ENCODE peak calls at places on chromosomes 3 and 15, in five cellular contexts. V, T, N, W and U are unnamed samples.

GRCh38 chr3:68089572-68089991 is 435.2 kb upstream of the SUCLG2 start:
- DNase-seq in V (no peak), N (no peak), T (no peak), W (no peak), U (no peak)

GRCh38 chr15:63842626-63843025 is 8.9 kb upstream of the HERC1 start:
- DNase-seq in V (no peak), T (no peak), N (no peak), W (no peak), U (no peak)

GRCh38 chr15:41567870-41568269 is 8.9 kb downstream of the TYRO3 start:
- DNase-seq in N (no peak), V (no peak), W (no peak), T (no peak), U (no peak)

GRCh38 chr3:128502-128901 is 68.1 kb upstream of the CHL1 start:
- DNase-seq in W (no peak), N (no peak), T (no peak), V (no peak), U (no peak)

GRCh38 chr15:94930441-94930840 is 699.1 kb downstream of the MCTP2 start:
- DNase-seq in V (no peak), N (no peak), W (no peak), T (no peak), U (peak)

GRCh38 chr3:187823802-187824201 is 78.5 kb upstream of the BCL6 start:
- DNase-seq in V (no peak), N (no peak), W (no peak), T (no peak), U (no peak)

GRCh38 chr3:172153335-172153861 is 114.0 kb downstream of the FNDC3B start:
- DNase-seq in T (no peak), W (peak), N (peak), V (peak), U (peak)

GRCh38 chr15:40282870-40283614 is at the start of gene ANKRD63:
- DNase-seq in T (no peak), W (no peak), N (peak), V (no peak), U (no peak)

GRCh38 chr3:149234671-149235245 is 13.1 kb upstream of the CP start:
- DNase-seq in W (no peak), N (no peak), V (no peak), T (no peak), U (no peak)

GRCh38 chr3:46110701-46111493 is 83.6 kb upstream of the XCR1 start:
- DNase-seq in T (no peak), N (peak), V (no peak), W (peak), U (peak)

GRCh38 chr3:71536376-71536965 is 47.1 kb downstream of the FOXP1 start:
- DNase-seq in V (no peak), N (no peak), W (no peak), T (no peak), U (peak)

GRCh38 chr15:57443486-57443885 is 67.2 kb downstream of the CGNL1 start:
- DNase-seq in T (no peak), N (no peak), W (no peak), V (no peak), U (no peak)

GRCh38 chr3:8996681-8997121 is 33.4 kb upstream of the RAD18 start:
- DNase-seq in W (peak), V (peak), N (no peak), T (no peak), U (no peak)

GRCh38 chr15:99174989-99175388 is 70.1 kb downstream of the SYNM start:
- DNase-seq in T (no peak), V (no peak), N (no peak), W (no peak), U (no peak)

GRCh38 chr15:41961803-41962202 is 10.6 kb downstream of the EHD4 start:
- DNase-seq in W (no peak), V (no peak), T (no peak), N (no peak), U (peak)

GRCh38 chr3:169308654-169309325 is 354.7 kb downstream of the MECOM start:
- DNase-seq in W (no peak), N (no peak), V (no peak), T (no peak), U (peak)

GRCh38 chr3:195100903-195101591 is 169.9 kb downstream of the XXYLT1 start:
- DNase-seq in T (peak), W (peak), V (no peak), N (peak), U (no peak)

GRCh38 chr3:165462616-165463334 is 266.6 kb upstream of the SLITRK3 start:
- DNase-seq in V (no peak), W (no peak), T (no peak), N (no peak), U (no peak)

GRCh38 chr15:38070778-38071177 is 136.3 kb downstream of the TMCO5A start:
- DNase-seq in T (no peak), N (no peak), W (no peak), V (no peak), U (no peak)

GRCh38 chr3:195093731-195094130 is 177.2 kb downstream of the XXYLT1 start:
- DNase-seq in T (no peak), W (peak), N (peak), V (no peak), U (no peak)

GRCh38 chr15:64013179-64014043 is 32.9 kb downstream of the DAPK2 start:
- DNase-seq in T (no peak), N (no peak), V (no peak), W (no peak), U (peak)

GRCh38 chr3:107619549-107619948 is 96.8 kb downstream of the BBX start:
- DNase-seq in N (no peak), T (no peak), W (no peak), V (no peak), U (peak)

GRCh38 chr3:149352556-149352955 is 19.1 kb upstream of the TM4SF18 start:
- DNase-seq in V (peak), T (peak), N (peak), W (peak), U (peak)

GRCh38 chr3:49805884-49806701 is 3.0 kb downstream of the INKA1 start:
- DNase-seq in V (peak), N (peak), T (no peak), W (peak), U (no peak)

GRCh38 chr3:18351823-18352744 is 73.1 kb downstream of the SATB1 start:
- DNase-seq in V (no peak), W (no peak), T (peak), N (no peak), U (no peak)

GRCh38 chr15:52082197-52083036 is 30.2 kb downstream of the BCL2L10 start:
- DNase-seq in V (no peak), N (no peak), W (no peak), T (no peak), U (no peak)